ENCODE peak calls at places on chromosomes 1 and 21, in eight cellular contexts. One of them, this sample, is unnamed.

GRCh38 chr1:6612641-6613360 is 730 bp upstream of the PHF13 start:
- DNase-seq in stimulated activated CD8-positive, alpha-beta memory T cell treated with anti-CD3 and anti-CD28 coated beads, Interleukin-15, amount 100 ng/mL, for 1 hour: no peak
- DNase-seq in HT1080: peak; percentile 50
- DNase-seq in glutamatergic neuron: no peak
- DNase-seq in activated effector memory CD4-positive, alpha-beta T cell treated with Interleukin-2 at 50 U/mL for 16 hours: no peak
- DNase-seq in body of pancreas: peak; percentile 53
- DNase-seq in naive thymus-derived CD8-positive, alpha-beta T cell: no peak
- DNase-seq in stimulated activated naive CD8-positive, alpha-beta T cell treated with anti-CD3 and anti-CD28 coated beads, Interleukin-15, Interleukin-2, amounts not matched to agents 100 U/mL and 50 U/mL, for 24 hours: no peak
- DNase-seq in this sample: peak; percentile 76

GRCh38 chr1:8303141-8303540 is 14.8 kb upstream of the SLC45A1 start:
- DNase-seq in stimulated activated CD8-positive, alpha-beta memory T cell treated with anti-CD3 and anti-CD28 coated beads, Interleukin-15, amount 100 ng/mL, for 1 hour: no peak
- DNase-seq in stimulated activated naive CD8-positive, alpha-beta T cell treated with anti-CD3 and anti-CD28 coated beads, Interleukin-15, Interleukin-2, amounts not matched to agents 100 U/mL and 50 U/mL, for 24 hours: no peak
- DNase-seq in body of pancreas: no peak
- DNase-seq in naive thymus-derived CD8-positive, alpha-beta T cell: no peak
- DNase-seq in HT1080: no peak
- DNase-seq in glutamatergic neuron: no peak
- DNase-seq in activated effector memory CD4-positive, alpha-beta T cell treated with Interleukin-2 at 50 U/mL for 16 hours: no peak
- DNase-seq in this sample: no peak

GRCh38 chr1:40690919-40691537 is 476 bp upstream of the NFYC start:
- DNase-seq in stimulated activated naive CD8-positive, alpha-beta T cell treated with anti-CD3 and anti-CD28 coated beads, Interleukin-15, Interleukin-2, amounts not matched to agents 100 U/mL and 50 U/mL, for 24 hours: no peak
- DNase-seq in stimulated activated CD8-positive, alpha-beta memory T cell treated with anti-CD3 and anti-CD28 coated beads, Interleukin-15, amount 100 ng/mL, for 1 hour: no peak
- DNase-seq in activated effector memory CD4-positive, alpha-beta T cell treated with Interleukin-2 at 50 U/mL for 16 hours: no peak
- DNase-seq in body of pancreas: no peak
- DNase-seq in glutamatergic neuron: no peak
- DNase-seq in naive thymus-derived CD8-positive, alpha-beta T cell: no peak
- DNase-seq in HT1080: no peak
- DNase-seq in this sample: no peak

GRCh38 chr1:18118078-18118477 is 10.5 kb downstream of the IGSF21 start:
- DNase-seq in naive thymus-derived CD8-positive, alpha-beta T cell: no peak
- DNase-seq in activated effector memory CD4-positive, alpha-beta T cell treated with Interleukin-2 at 50 U/mL for 16 hours: no peak
- DNase-seq in stimulated activated CD8-positive, alpha-beta memory T cell treated with anti-CD3 and anti-CD28 coated beads, Interleukin-15, amount 100 ng/mL, for 1 hour: no peak
- DNase-seq in body of pancreas: peak; percentile 20
- DNase-seq in HT1080: no peak
- DNase-seq in stimulated activated naive CD8-positive, alpha-beta T cell treated with anti-CD3 and anti-CD28 coated beads, Interleukin-15, Interleukin-2, amounts not matched to agents 100 U/mL and 50 U/mL, for 24 hours: no peak
- DNase-seq in glutamatergic neuron: no peak
- DNase-seq in this sample: no peak

GRCh38 chr1:219495737-219496408 is 117.0 kb downstream of the ZC3H11B start:
- DNase-seq in stimulated activated naive CD8-positive, alpha-beta T cell treated with anti-CD3 and anti-CD28 coated beads, Interleukin-15, Interleukin-2, amounts not matched to agents 100 U/mL and 50 U/mL, for 24 hours: no peak
- DNase-seq in HT1080: no peak
- DNase-seq in glutamatergic neuron: no peak
- DNase-seq in body of pancreas: no peak
- DNase-seq in naive thymus-derived CD8-positive, alpha-beta T cell: no peak
- DNase-seq in activated effector memory CD4-positive, alpha-beta T cell treated with Interleukin-2 at 50 U/mL for 16 hours: no peak
- DNase-seq in stimulated activated CD8-positive, alpha-beta memory T cell treated with anti-CD3 and anti-CD28 coated beads, Interleukin-15, amount 100 ng/mL, for 1 hour: no peak
- DNase-seq in this sample: no peak

GRCh38 chr1:818611-819291 is 105.0 kb upstream of the SAMD11 start:
- DNase-seq in stimulated activated naive CD8-positive, alpha-beta T cell treated with anti-CD3 and anti-CD28 coated beads, Interleukin-15, Interleukin-2, amounts not matched to agents 100 U/mL and 50 U/mL, for 24 hours: no peak
- DNase-seq in stimulated activated CD8-positive, alpha-beta memory T cell treated with anti-CD3 and anti-CD28 coated beads, Interleukin-15, amount 100 ng/mL, for 1 hour: no peak
- DNase-seq in glutamatergic neuron: no peak
- DNase-seq in naive thymus-derived CD8-positive, alpha-beta T cell: no peak
- DNase-seq in HT1080: no peak
- DNase-seq in body of pancreas: no peak
- DNase-seq in activated effector memory CD4-positive, alpha-beta T cell treated with Interleukin-2 at 50 U/mL for 16 hours: no peak
- DNase-seq in this sample: no peak

GRCh38 chr1:214106375-214106774 is 118.6 kb downstream of the PROX1 start:
- DNase-seq in glutamatergic neuron: no peak
- DNase-seq in naive thymus-derived CD8-positive, alpha-beta T cell: no peak
- DNase-seq in body of pancreas: no peak
- DNase-seq in stimulated activated CD8-positive, alpha-beta memory T cell treated with anti-CD3 and anti-CD28 coated beads, Interleukin-15, amount 100 ng/mL, for 1 hour: no peak
- DNase-seq in stimulated activated naive CD8-positive, alpha-beta T cell treated with anti-CD3 and anti-CD28 coated beads, Interleukin-15, Interleukin-2, amounts not matched to agents 100 U/mL and 50 U/mL, for 24 hours: no peak
- DNase-seq in activated effector memory CD4-positive, alpha-beta T cell treated with Interleukin-2 at 50 U/mL for 16 hours: no peak
- DNase-seq in HT1080: no peak
- DNase-seq in this sample: no peak

GRCh38 chr1:30405081-30405480 is 318.3 kb downstream of the MATN1 start:
- DNase-seq in activated effector memory CD4-positive, alpha-beta T cell treated with Interleukin-2 at 50 U/mL for 16 hours: no peak
- DNase-seq in stimulated activated CD8-positive, alpha-beta memory T cell treated with anti-CD3 and anti-CD28 coated beads, Interleukin-15, amount 100 ng/mL, for 1 hour: no peak
- DNase-seq in naive thymus-derived CD8-positive, alpha-beta T cell: no peak
- DNase-seq in glutamatergic neuron: no peak
- DNase-seq in HT1080: no peak
- DNase-seq in body of pancreas: no peak
- DNase-seq in stimulated activated naive CD8-positive, alpha-beta T cell treated with anti-CD3 and anti-CD28 coated beads, Interleukin-15, Interleukin-2, amounts not matched to agents 100 U/mL and 50 U/mL, for 24 hours: no peak
- DNase-seq in this sample: no peak

GRCh38 chr1:83857108-83857507 is 141.8 kb downstream of the TTLL7 start:
- DNase-seq in naive thymus-derived CD8-positive, alpha-beta T cell: no peak
- DNase-seq in HT1080: peak; percentile 14
- DNase-seq in activated effector memory CD4-positive, alpha-beta T cell treated with Interleukin-2 at 50 U/mL for 16 hours: no peak
- DNase-seq in stimulated activated CD8-positive, alpha-beta memory T cell treated with anti-CD3 and anti-CD28 coated beads, Interleukin-15, amount 100 ng/mL, for 1 hour: no peak
- DNase-seq in stimulated activated naive CD8-positive, alpha-beta T cell treated with anti-CD3 and anti-CD28 coated beads, Interleukin-15, Interleukin-2, amounts not matched to agents 100 U/mL and 50 U/mL, for 24 hours: no peak
- DNase-seq in glutamatergic neuron: no peak
- DNase-seq in body of pancreas: no peak
- DNase-seq in this sample: no peak

GRCh38 chr1:100622037-100622436 is 84.1 kb downstream of the GPR88 start:
- DNase-seq in stimulated activated naive CD8-positive, alpha-beta T cell treated with anti-CD3 and anti-CD28 coated beads, Interleukin-15, Interleukin-2, amounts not matched to agents 100 U/mL and 50 U/mL, for 24 hours: peak; percentile 11
- DNase-seq in body of pancreas: peak; percentile 46
- DNase-seq in glutamatergic neuron: no peak
- DNase-seq in naive thymus-derived CD8-positive, alpha-beta T cell: no peak
- DNase-seq in activated effector memory CD4-positive, alpha-beta T cell treated with Interleukin-2 at 50 U/mL for 16 hours: no peak
- DNase-seq in stimulated activated CD8-positive, alpha-beta memory T cell treated with anti-CD3 and anti-CD28 coated beads, Interleukin-15, amount 100 ng/mL, for 1 hour: no peak
- DNase-seq in HT1080: peak; percentile 99
- DNase-seq in this sample: no peak

GRCh38 chr1:77370588-77371306 is 88.9 kb downstream of the AK5 start:
- DNase-seq in stimulated activated naive CD8-positive, alpha-beta T cell treated with anti-CD3 and anti-CD28 coated beads, Interleukin-15, Interleukin-2, amounts not matched to agents 100 U/mL and 50 U/mL, for 24 hours: no peak
- DNase-seq in HT1080: peak; percentile 98
- DNase-seq in body of pancreas: no peak
- DNase-seq in glutamatergic neuron: no peak
- DNase-seq in naive thymus-derived CD8-positive, alpha-beta T cell: no peak
- DNase-seq in activated effector memory CD4-positive, alpha-beta T cell treated with Interleukin-2 at 50 U/mL for 16 hours: no peak
- DNase-seq in stimulated activated CD8-positive, alpha-beta memory T cell treated with anti-CD3 and anti-CD28 coated beads, Interleukin-15, amount 100 ng/mL, for 1 hour: no peak
- DNase-seq in this sample: no peak

GRCh38 chr1:32703479-32704291 is 1.1 kb upstream of the SYNC start:
- DNase-seq in naive thymus-derived CD8-positive, alpha-beta T cell: no peak
- DNase-seq in activated effector memory CD4-positive, alpha-beta T cell treated with Interleukin-2 at 50 U/mL for 16 hours: no peak
- DNase-seq in stimulated activated CD8-positive, alpha-beta memory T cell treated with anti-CD3 and anti-CD28 coated beads, Interleukin-15, amount 100 ng/mL, for 1 hour: no peak
- DNase-seq in body of pancreas: no peak
- DNase-seq in stimulated activated naive CD8-positive, alpha-beta T cell treated with anti-CD3 and anti-CD28 coated beads, Interleukin-15, Interleukin-2, amounts not matched to agents 100 U/mL and 50 U/mL, for 24 hours: no peak
- DNase-seq in glutamatergic neuron: no peak
- DNase-seq in HT1080: peak; percentile 67
- DNase-seq in this sample: no peak

GRCh38 chr1:36982708-36983107 is 51.6 kb downstream of the GRIK3 start:
- DNase-seq in glutamatergic neuron: no peak
- DNase-seq in HT1080: no peak
- DNase-seq in naive thymus-derived CD8-positive, alpha-beta T cell: no peak
- DNase-seq in body of pancreas: no peak
- DNase-seq in stimulated activated CD8-positive, alpha-beta memory T cell treated with anti-CD3 and anti-CD28 coated beads, Interleukin-15, amount 100 ng/mL, for 1 hour: no peak
- DNase-seq in stimulated activated naive CD8-positive, alpha-beta T cell treated with anti-CD3 and anti-CD28 coated beads, Interleukin-15, Interleukin-2, amounts not matched to agents 100 U/mL and 50 U/mL, for 24 hours: no peak
- DNase-seq in activated effector memory CD4-positive, alpha-beta T cell treated with Interleukin-2 at 50 U/mL for 16 hours: no peak
- DNase-seq in this sample: no peak

GRCh38 chr1:156499703-156500577 is 635 bp downstream of the MEF2D start:
- DNase-seq in HT1080: no peak
- DNase-seq in body of pancreas: peak; percentile 59
- DNase-seq in naive thymus-derived CD8-positive, alpha-beta T cell: peak; percentile 32
- DNase-seq in activated effector memory CD4-positive, alpha-beta T cell treated with Interleukin-2 at 50 U/mL for 16 hours: peak; percentile 25
- DNase-seq in stimulated activated CD8-positive, alpha-beta memory T cell treated with anti-CD3 and anti-CD28 coated beads, Interleukin-15, amount 100 ng/mL, for 1 hour: no peak
- DNase-seq in stimulated activated naive CD8-positive, alpha-beta T cell treated with anti-CD3 and anti-CD28 coated beads, Interleukin-15, Interleukin-2, amounts not matched to agents 100 U/mL and 50 U/mL, for 24 hours: peak; percentile 65
- DNase-seq in glutamatergic neuron: peak; percentile 68
- DNase-seq in this sample: no peak

GRCh38 chr21:45317401-45318145 is 29.9 kb upstream of the POFUT2 start:
- DNase-seq in stimulated activated CD8-positive, alpha-beta memory T cell treated with anti-CD3 and anti-CD28 coated beads, Interleukin-15, amount 100 ng/mL, for 1 hour: no peak
- DNase-seq in activated effector memory CD4-positive, alpha-beta T cell treated with Interleukin-2 at 50 U/mL for 16 hours: no peak
- DNase-seq in glutamatergic neuron: no peak
- DNase-seq in naive thymus-derived CD8-positive, alpha-beta T cell: no peak
- DNase-seq in HT1080: peak; percentile 70
- DNase-seq in stimulated activated naive CD8-positive, alpha-beta T cell treated with anti-CD3 and anti-CD28 coated beads, Interleukin-15, Interleukin-2, amounts not matched to agents 100 U/mL and 50 U/mL, for 24 hours: no peak
- DNase-seq in body of pancreas: peak; percentile 3
- DNase-seq in this sample: no peak

GRCh38 chr21:36120304-36120902 is 14.5 kb upstream of the CBR3 start:
- DNase-seq in body of pancreas: peak; percentile 43
- DNase-seq in HT1080: no peak
- DNase-seq in glutamatergic neuron: no peak
- DNase-seq in naive thymus-derived CD8-positive, alpha-beta T cell: no peak
- DNase-seq in stimulated activated CD8-positive, alpha-beta memory T cell treated with anti-CD3 and anti-CD28 coated beads, Interleukin-15, amount 100 ng/mL, for 1 hour: no peak
- DNase-seq in activated effector memory CD4-positive, alpha-beta T cell treated with Interleukin-2 at 50 U/mL for 16 hours: no peak
- DNase-seq in stimulated activated naive CD8-positive, alpha-beta T cell treated with anti-CD3 and anti-CD28 coated beads, Interleukin-15, Interleukin-2, amounts not matched to agents 100 U/mL and 50 U/mL, for 24 hours: no peak
- DNase-seq in this sample: no peak

GRCh38 chr21:18251065-18251464 is 6.4 kb downstream of the CHODL start:
- DNase-seq in HT1080: no peak
- DNase-seq in naive thymus-derived CD8-positive, alpha-beta T cell: no peak
- DNase-seq in stimulated activated naive CD8-positive, alpha-beta T cell treated with anti-CD3 and anti-CD28 coated beads, Interleukin-15, Interleukin-2, amounts not matched to agents 100 U/mL and 50 U/mL, for 24 hours: no peak
- DNase-seq in glutamatergic neuron: no peak
- DNase-seq in stimulated activated CD8-positive, alpha-beta memory T cell treated with anti-CD3 and anti-CD28 coated beads, Interleukin-15, amount 100 ng/mL, for 1 hour: no peak
- DNase-seq in activated effector memory CD4-positive, alpha-beta T cell treated with Interleukin-2 at 50 U/mL for 16 hours: no peak
- DNase-seq in body of pancreas: no peak
- DNase-seq in this sample: no peak

GRCh38 chr1:162732566-162733335 is 57.8 kb upstream of the HSD17B7 start:
- DNase-seq in activated effector memory CD4-positive, alpha-beta T cell treated with Interleukin-2 at 50 U/mL for 16 hours: no peak
- DNase-seq in glutamatergic neuron: no peak
- DNase-seq in stimulated activated naive CD8-positive, alpha-beta T cell treated with anti-CD3 and anti-CD28 coated beads, Interleukin-15, Interleukin-2, amounts not matched to agents 100 U/mL and 50 U/mL, for 24 hours: no peak
- DNase-seq in stimulated activated CD8-positive, alpha-beta memory T cell treated with anti-CD3 and anti-CD28 coated beads, Interleukin-15, amount 100 ng/mL, for 1 hour: no peak
- DNase-seq in naive thymus-derived CD8-positive, alpha-beta T cell: no peak
- DNase-seq in body of pancreas: peak; percentile 85
- DNase-seq in HT1080: no peak
- DNase-seq in this sample: no peak

GRCh38 chr1:27971674-27972073 is 11.9 kb downstream of the XKR8 start:
- DNase-seq in naive thymus-derived CD8-positive, alpha-beta T cell: no peak
- DNase-seq in HT1080: no peak
- DNase-seq in stimulated activated naive CD8-positive, alpha-beta T cell treated with anti-CD3 and anti-CD28 coated beads, Interleukin-15, Interleukin-2, amounts not matched to agents 100 U/mL and 50 U/mL, for 24 hours: no peak
- DNase-seq in stimulated activated CD8-positive, alpha-beta memory T cell treated with anti-CD3 and anti-CD28 coated beads, Interleukin-15, amount 100 ng/mL, for 1 hour: no peak
- DNase-seq in glutamatergic neuron: no peak
- DNase-seq in activated effector memory CD4-positive, alpha-beta T cell treated with Interleukin-2 at 50 U/mL for 16 hours: no peak
- DNase-seq in body of pancreas: no peak
- DNase-seq in this sample: no peak

GRCh38 chr1:243942196-243943150 is 92.4 kb upstream of the AKT3 start:
- DNase-seq in activated effector memory CD4-positive, alpha-beta T cell treated with Interleukin-2 at 50 U/mL for 16 hours: no peak
- DNase-seq in HT1080: no peak
- DNase-seq in glutamatergic neuron: no peak
- DNase-seq in stimulated activated CD8-positive, alpha-beta memory T cell treated with anti-CD3 and anti-CD28 coated beads, Interleukin-15, amount 100 ng/mL, for 1 hour: no peak
- DNase-seq in stimulated activated naive CD8-positive, alpha-beta T cell treated with anti-CD3 and anti-CD28 coated beads, Interleukin-15, Interleukin-2, amounts not matched to agents 100 U/mL and 50 U/mL, for 24 hours: peak; percentile 6
- DNase-seq in body of pancreas: no peak
- DNase-seq in naive thymus-derived CD8-positive, alpha-beta T cell: no peak
- DNase-seq in this sample: no peak

GRCh38 chr21:37787456-37787855 is 128.8 kb downstream of the KCNJ6 start:
- DNase-seq in stimulated activated CD8-positive, alpha-beta memory T cell treated with anti-CD3 and anti-CD28 coated beads, Interleukin-15, amount 100 ng/mL, for 1 hour: no peak
- DNase-seq in glutamatergic neuron: no peak
- DNase-seq in HT1080: peak; percentile 73
- DNase-seq in activated effector memory CD4-positive, alpha-beta T cell treated with Interleukin-2 at 50 U/mL for 16 hours: no peak
- DNase-seq in body of pancreas: no peak
- DNase-seq in stimulated activated naive CD8-positive, alpha-beta T cell treated with anti-CD3 and anti-CD28 coated beads, Interleukin-15, Interleukin-2, amounts not matched to agents 100 U/mL and 50 U/mL, for 24 hours: no peak
- DNase-seq in naive thymus-derived CD8-positive, alpha-beta T cell: no peak
- DNase-seq in this sample: no peak

GRCh38 chr1:246265481-246265880 is 241.6 kb downstream of the SMYD3 start:
- DNase-seq in HT1080: no peak
- DNase-seq in activated effector memory CD4-positive, alpha-beta T cell treated with Interleukin-2 at 50 U/mL for 16 hours: no peak
- DNase-seq in naive thymus-derived CD8-positive, alpha-beta T cell: no peak
- DNase-seq in stimulated activated naive CD8-positive, alpha-beta T cell treated with anti-CD3 and anti-CD28 coated beads, Interleukin-15, Interleukin-2, amounts not matched to agents 100 U/mL and 50 U/mL, for 24 hours: no peak
- DNase-seq in stimulated activated CD8-positive, alpha-beta memory T cell treated with anti-CD3 and anti-CD28 coated beads, Interleukin-15, amount 100 ng/mL, for 1 hour: no peak
- DNase-seq in body of pancreas: no peak
- DNase-seq in glutamatergic neuron: no peak
- DNase-seq in this sample: no peak

GRCh38 chr1:68319907-68320306 is 87.6 kb upstream of the WLS start:
- DNase-seq in stimulated activated CD8-positive, alpha-beta memory T cell treated with anti-CD3 and anti-CD28 coated beads, Interleukin-15, amount 100 ng/mL, for 1 hour: no peak
- DNase-seq in HT1080: no peak
- DNase-seq in activated effector memory CD4-positive, alpha-beta T cell treated with Interleukin-2 at 50 U/mL for 16 hours: no peak
- DNase-seq in body of pancreas: no peak
- DNase-seq in stimulated activated naive CD8-positive, alpha-beta T cell treated with anti-CD3 and anti-CD28 coated beads, Interleukin-15, Interleukin-2, amounts not matched to agents 100 U/mL and 50 U/mL, for 24 hours: no peak
- DNase-seq in glutamatergic neuron: no peak
- DNase-seq in naive thymus-derived CD8-positive, alpha-beta T cell: no peak
- DNase-seq in this sample: no peak

GRCh38 chr1:9241891-9242290 is 7.3 kb downstream of the H6PD start:
- DNase-seq in HT1080: no peak
- DNase-seq in stimulated activated naive CD8-positive, alpha-beta T cell treated with anti-CD3 and anti-CD28 coated beads, Interleukin-15, Interleukin-2, amounts not matched to agents 100 U/mL and 50 U/mL, for 24 hours: no peak
- DNase-seq in body of pancreas: no peak
- DNase-seq in stimulated activated CD8-positive, alpha-beta memory T cell treated with anti-CD3 and anti-CD28 coated beads, Interleukin-15, amount 100 ng/mL, for 1 hour: no peak
- DNase-seq in naive thymus-derived CD8-positive, alpha-beta T cell: no peak
- DNase-seq in activated effector memory CD4-positive, alpha-beta T cell treated with Interleukin-2 at 50 U/mL for 16 hours: no peak
- DNase-seq in glutamatergic neuron: no peak
- DNase-seq in this sample: no peak

GRCh38 chr21:38725196-38726157 is 80.3 kb upstream of the ETS2 start:
- DNase-seq in activated effector memory CD4-positive, alpha-beta T cell treated with Interleukin-2 at 50 U/mL for 16 hours: no peak
- DNase-seq in HT1080: no peak
- DNase-seq in body of pancreas: no peak
- DNase-seq in stimulated activated naive CD8-positive, alpha-beta T cell treated with anti-CD3 and anti-CD28 coated beads, Interleukin-15, Interleukin-2, amounts not matched to agents 100 U/mL and 50 U/mL, for 24 hours: no peak
- DNase-seq in stimulated activated CD8-positive, alpha-beta memory T cell treated with anti-CD3 and anti-CD28 coated beads, Interleukin-15, amount 100 ng/mL, for 1 hour: no peak
- DNase-seq in naive thymus-derived CD8-positive, alpha-beta T cell: no peak
- DNase-seq in glutamatergic neuron: no peak
- DNase-seq in this sample: no peak

GRCh38 chr1:37159102-37159501 is 124.8 kb upstream of the GRIK3 start:
- DNase-seq in activated effector memory CD4-positive, alpha-beta T cell treated with Interleukin-2 at 50 U/mL for 16 hours: no peak
- DNase-seq in glutamatergic neuron: no peak
- DNase-seq in stimulated activated CD8-positive, alpha-beta memory T cell treated with anti-CD3 and anti-CD28 coated beads, Interleukin-15, amount 100 ng/mL, for 1 hour: no peak
- DNase-seq in naive thymus-derived CD8-positive, alpha-beta T cell: no peak
- DNase-seq in HT1080: peak; percentile 26
- DNase-seq in stimulated activated naive CD8-positive, alpha-beta T cell treated with anti-CD3 and anti-CD28 coated beads, Interleukin-15, Interleukin-2, amounts not matched to agents 100 U/mL and 50 U/mL, for 24 hours: no peak
- DNase-seq in body of pancreas: no peak
- DNase-seq in this sample: no peak

GRCh38 chr1:84632975-84633427 is 57.3 kb downstream of the SSX2IP start:
- DNase-seq in activated effector memory CD4-positive, alpha-beta T cell treated with Interleukin-2 at 50 U/mL for 16 hours: no peak
- DNase-seq in stimulated activated naive CD8-positive, alpha-beta T cell treated with anti-CD3 and anti-CD28 coated beads, Interleukin-15, Interleukin-2, amounts not matched to agents 100 U/mL and 50 U/mL, for 24 hours: no peak
- DNase-seq in stimulated activated CD8-positive, alpha-beta memory T cell treated with anti-CD3 and anti-CD28 coated beads, Interleukin-15, amount 100 ng/mL, for 1 hour: no peak
- DNase-seq in naive thymus-derived CD8-positive, alpha-beta T cell: no peak
- DNase-seq in body of pancreas: no peak
- DNase-seq in HT1080: peak; percentile 85
- DNase-seq in glutamatergic neuron: no peak
- DNase-seq in this sample: no peak

GRCh38 chr21:36850372-36850771 is 116.1 kb downstream of the HLCS start:
- DNase-seq in glutamatergic neuron: no peak
- DNase-seq in stimulated activated CD8-positive, alpha-beta memory T cell treated with anti-CD3 and anti-CD28 coated beads, Interleukin-15, amount 100 ng/mL, for 1 hour: no peak
- DNase-seq in activated effector memory CD4-positive, alpha-beta T cell treated with Interleukin-2 at 50 U/mL for 16 hours: no peak
- DNase-seq in HT1080: no peak
- DNase-seq in naive thymus-derived CD8-positive, alpha-beta T cell: no peak
- DNase-seq in stimulated activated naive CD8-positive, alpha-beta T cell treated with anti-CD3 and anti-CD28 coated beads, Interleukin-15, Interleukin-2, amounts not matched to agents 100 U/mL and 50 U/mL, for 24 hours: no peak
- DNase-seq in body of pancreas: no peak
- DNase-seq in this sample: no peak

GRCh38 chr1:56171670-56172069 is 407.7 kb downstream of the PLPP3 start:
- DNase-seq in glutamatergic neuron: no peak
- DNase-seq in activated effector memory CD4-positive, alpha-beta T cell treated with Interleukin-2 at 50 U/mL for 16 hours: no peak
- DNase-seq in stimulated activated naive CD8-positive, alpha-beta T cell treated with anti-CD3 and anti-CD28 coated beads, Interleukin-15, Interleukin-2, amounts not matched to agents 100 U/mL and 50 U/mL, for 24 hours: no peak
- DNase-seq in stimulated activated CD8-positive, alpha-beta memory T cell treated with anti-CD3 and anti-CD28 coated beads, Interleukin-15, amount 100 ng/mL, for 1 hour: no peak
- DNase-seq in HT1080: no peak
- DNase-seq in naive thymus-derived CD8-positive, alpha-beta T cell: no peak
- DNase-seq in body of pancreas: no peak
- DNase-seq in this sample: no peak

GRCh38 chr1:85091647-85092295 is 43.5 kb upstream of the MCOLN3 start:
- DNase-seq in activated effector memory CD4-positive, alpha-beta T cell treated with Interleukin-2 at 50 U/mL for 16 hours: no peak
- DNase-seq in naive thymus-derived CD8-positive, alpha-beta T cell: no peak
- DNase-seq in stimulated activated naive CD8-positive, alpha-beta T cell treated with anti-CD3 and anti-CD28 coated beads, Interleukin-15, Interleukin-2, amounts not matched to agents 100 U/mL and 50 U/mL, for 24 hours: peak; percentile 9
- DNase-seq in stimulated activated CD8-positive, alpha-beta memory T cell treated with anti-CD3 and anti-CD28 coated beads, Interleukin-15, amount 100 ng/mL, for 1 hour: no peak
- DNase-seq in HT1080: peak; percentile 14
- DNase-seq in body of pancreas: no peak
- DNase-seq in glutamatergic neuron: no peak
- DNase-seq in this sample: no peak

GRCh38 chr1:181318022-181318857 is 165.1 kb upstream of the CACNA1E start:
- DNase-seq in naive thymus-derived CD8-positive, alpha-beta T cell: no peak
- DNase-seq in activated effector memory CD4-positive, alpha-beta T cell treated with Interleukin-2 at 50 U/mL for 16 hours: no peak
- DNase-seq in glutamatergic neuron: peak; percentile 60
- DNase-seq in stimulated activated naive CD8-positive, alpha-beta T cell treated with anti-CD3 and anti-CD28 coated beads, Interleukin-15, Interleukin-2, amounts not matched to agents 100 U/mL and 50 U/mL, for 24 hours: peak; percentile 22
- DNase-seq in stimulated activated CD8-positive, alpha-beta memory T cell treated with anti-CD3 and anti-CD28 coated beads, Interleukin-15, amount 100 ng/mL, for 1 hour: no peak
- DNase-seq in HT1080: no peak
- DNase-seq in body of pancreas: no peak
- DNase-seq in this sample: no peak